ENCODE peak calls at places on chromosomes 6 and 20, in four cellular contexts. J is lower leg skin, A is PC-9, C is cardiac fibroblast. F is an unnamed sample.

GRCh38 chr6:160065200-160065599 is 56.4 kb upstream of the SLC22A1 start:
- DNase-seq in J (no peak), A (no peak), C (no peak), F (no peak)

GRCh38 chr20:19649041-19649440 is 109.0 kb upstream of the RIN2 start:
- DNase-seq in J (no peak), A (no peak), C (no peak), F (no peak)

GRCh38 chr20:41983159-41983558 is 365.0 kb upstream of the CHD6 start:
- DNase-seq in J (no peak), A (no peak), C (no peak), F (no peak)

GRCh38 chr6:11111769-11112437 is 378 bp upstream of the ERVFRD-1 start:
- DNase-seq in J (no peak), A (no peak), C (no peak), F (peak)

GRCh38 chr6:22828179-22829062 is 259.1 kb downstream of the HDGFL1 start:
- DNase-seq in J (no peak), A (peak), C (peak), F (peak)

GRCh38 chr20:49419785-49420184 is 62.7 kb downstream of the KCNB1 start:
- DNase-seq in J (no peak), A (no peak), C (no peak), F (no peak)

GRCh38 chr6:73028124-73028766 is 197.1 kb downstream of the KHDC1L start:
- DNase-seq in J (no peak), A (no peak), C (no peak), F (no peak)

GRCh38 chr20:37359331-37359730 is 13.4 kb downstream of the SRC start:
- DNase-seq in J (no peak), A (no peak), C (no peak), F (no peak)

GRCh38 chr6:5066456-5067093 is 18.6 kb upstream of the PPP1R3G start:
- DNase-seq in J (no peak), A (no peak), C (no peak), F (no peak)

GRCh38 chr6:1613631-1614447 is 4.1 kb downstream of the FOXC1 start:
- DNase-seq in J (peak), A (no peak), C (peak), F (no peak)

GRCh38 chr20:33450867-33451266 is 7.3 kb upstream of the SNTA1 start:
- DNase-seq in J (no peak), A (peak), C (peak), F (no peak)

GRCh38 chr6:121430514-121431460 is 4.7 kb upstream of the GJA1 start:
- DNase-seq in J (no peak), A (no peak), C (peak), F (peak)

GRCh38 chr6:21144928-21145327 is 448.6 kb upstream of the SOX4 start:
- DNase-seq in J (no peak), A (no peak), C (no peak), F (no peak)

GRCh38 chr20:41287327-41287726 is 30.2 kb downstream of the ZHX3 start:
- DNase-seq in J (no peak), A (no peak), C (peak), F (peak)

GRCh38 chr6:127186889-127187288 is 68.4 kb downstream of the RSPO3 start:
- DNase-seq in J (peak), A (no peak), C (peak), F (no peak)

GRCh38 chr6:299050-299980 is 7.0 kb downstream of the DUSP22 start:
- DNase-seq in J (peak), A (no peak), C (no peak), F (peak)

GRCh38 chr20:34581341-34582189 is 23.0 kb downstream of the MAP1LC3A start:
- DNase-seq in J (peak), A (no peak), C (peak), F (peak)

GRCh38 chr6:135655055-135655454 is 157.5 kb upstream of the AHI1 start:
- DNase-seq in J (no peak), A (no peak), C (no peak), F (peak)

GRCh38 chr20:41228858-41229257 is 88.7 kb downstream of the ZHX3 start:
- DNase-seq in J (no peak), A (no peak), C (no peak), F (peak)

GRCh38 chr20:478949-479429 is 16.7 kb upstream of the TBC1D20 start:
- DNase-seq in J (no peak), A (no peak), C (peak), F (peak)

GRCh38 chr20:4342631-4343030 is 327.3 kb upstream of the RNF24 start:
- DNase-seq in J (no peak), A (no peak), C (no peak), F (no peak)

GRCh38 chr6:146381486-146381885 is 162.1 kb upstream of the RAB32 start:
- DNase-seq in J (no peak), A (no peak), C (peak), F (no peak)

GRCh38 chr20:15705975-15706374 is 867.3 kb downstream of the KIF16B start:
- DNase-seq in J (no peak), A (no peak), C (no peak), F (no peak)

GRCh38 chr6:149140137-149140909 is 177.2 kb upstream of the TAB2 start:
- DNase-seq in J (no peak), A (no peak), C (no peak), F (no peak)

GRCh38 chr20:45061244-45061643 is 39.7 kb downstream of the KCNS1 start:
- DNase-seq in J (no peak), A (peak), C (peak), F (peak)

GRCh38 chr20:62716198-62716940 is 7.7 kb downstream of the NTSR1 start:
- DNase-seq in J (no peak), A (no peak), C (peak), F (no peak)

GRCh38 chr6:6723792-6724318 is 135.3 kb downstream of the LY86 start:
- DNase-seq in J (no peak), A (no peak), C (no peak), F (no peak)
- H3K4me3 ChIP-seq in J (no peak), A (no peak), C (no peak), F (no peak)

GRCh38 chr20:50715694-50716093 is 15.7 kb upstream of the PARD6B start:
- DNase-seq in J (peak), A (peak), C (no peak), F (no peak)

GRCh38 chr20:50712771-50713676 is 18.4 kb upstream of the PARD6B start:
- DNase-seq in J (peak), A (no peak), C (no peak), F (no peak)

GRCh38 chr20:50711113-50711825 is 19.9 kb upstream of the RIPOR3 start:
- DNase-seq in J (no peak), A (peak), C (no peak), F (no peak)

GRCh38 chr20:50716518-50716917 is 14.9 kb upstream of the PARD6B start:
- DNase-seq in J (no peak), A (no peak), C (no peak), F (no peak)

GRCh38 chr20:50713677-50714101 is 17.7 kb upstream of the PARD6B start:
- DNase-seq in J (peak), A (no peak), C (peak), F (peak)
- TF ChIP-seq CTCF in J (no peak), A (no peak), C (peak), F (peak)

GRCh38 chr20:58894652-58895051 is 42.1 kb downstream of the GNAS start:
- DNase-seq in J (no peak), A (no peak), C (no peak), F (no peak)
- H3K4me3 ChIP-seq in J (no peak), A (peak), C (no peak), F (peak)

GRCh38 chr20:22438346-22438745 is 146.0 kb downstream of the FOXA2 start:
- DNase-seq in J (no peak), A (no peak), C (no peak), F (no peak)

GRCh38 chr20:22437354-22437753 is 147.0 kb downstream of the FOXA2 start:
- DNase-seq in J (no peak), A (no peak), C (no peak), F (no peak)

GRCh38 chr20:22442318-22442717 is 142.1 kb downstream of the FOXA2 start:
- DNase-seq in J (no peak), A (no peak), C (no peak), F (no peak)

DNA sequence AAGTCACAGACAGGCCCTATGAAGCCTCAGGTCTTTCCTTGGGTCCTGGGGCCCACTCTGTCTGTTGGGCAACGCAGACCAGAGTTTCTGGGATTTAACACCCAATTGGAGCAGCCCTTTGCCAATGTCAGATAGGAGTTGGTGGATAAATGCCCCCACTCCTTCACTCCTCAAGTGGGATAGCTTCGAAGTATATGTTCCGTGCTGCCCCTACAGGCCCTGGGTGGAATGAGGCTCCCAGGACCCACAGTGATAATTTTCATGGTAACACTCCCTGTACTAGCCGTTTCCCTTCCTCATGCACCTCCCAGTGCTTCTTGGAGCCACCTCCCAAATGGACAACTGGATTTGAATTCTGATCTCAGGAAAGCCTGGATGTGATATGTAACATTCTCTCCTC is 145.4 kb downstream of the FOXA2 start:
- DNase-seq in J (no peak), A (no peak), C (no peak), F (no peak)
- TF ChIP-seq CTCF in J (no peak), A (peak), C (peak), F (peak)

GRCh38 chr6:3228046-3228671 is 706 bp upstream of the TUBB2B start:
- DNase-seq in J (peak), A (no peak), C (no peak), F (no peak)
- H3K4me3 ChIP-seq in J (no peak), A (peak), C (no peak), F (no peak)

GRCh38 chr6:132731086-132731485 is 17.2 kb upstream of the VNN1 start:
- DNase-seq in J (no peak), A (peak), C (peak), F (no peak)

GRCh38 chr6:132725947-132726607 is 12.2 kb upstream of the VNN1 start:
- DNase-seq in J (no peak), A (no peak), C (no peak), F (no peak)

GRCh38 chr6:132730560-132730959 is 16.7 kb upstream of the VNN1 start:
- DNase-seq in J (no peak), A (peak), C (peak), F (peak)

GRCh38 chr6:132726608-132726975 is 12.7 kb upstream of the VNN1 start:
- DNase-seq in J (no peak), A (no peak), C (no peak), F (no peak)

DNA sequence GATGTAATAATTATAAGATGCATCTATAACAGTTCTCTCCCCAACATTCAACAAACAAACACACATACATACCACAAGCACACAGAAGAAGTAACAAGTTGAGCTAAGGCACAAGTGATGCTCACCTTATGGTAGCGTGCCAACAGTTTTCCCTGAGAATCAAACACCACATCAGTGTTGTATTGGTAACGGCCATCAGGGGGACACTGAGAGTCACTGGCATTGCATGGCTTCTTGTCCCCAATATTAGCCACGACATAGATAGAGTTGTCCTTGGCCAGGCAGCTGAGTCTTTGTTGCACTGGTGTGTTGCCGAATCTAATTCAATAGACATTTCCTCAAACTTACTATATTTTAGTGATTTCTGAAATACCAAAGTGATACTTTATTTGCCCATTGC is 14.8 kb upstream of the VNN1 start:
- DNase-seq in J (no peak), A (no peak), C (no peak), F (no peak)
- TF ChIP-seq CTCF in J (no peak), A (peak), C (no peak), F (no peak)

DNA sequence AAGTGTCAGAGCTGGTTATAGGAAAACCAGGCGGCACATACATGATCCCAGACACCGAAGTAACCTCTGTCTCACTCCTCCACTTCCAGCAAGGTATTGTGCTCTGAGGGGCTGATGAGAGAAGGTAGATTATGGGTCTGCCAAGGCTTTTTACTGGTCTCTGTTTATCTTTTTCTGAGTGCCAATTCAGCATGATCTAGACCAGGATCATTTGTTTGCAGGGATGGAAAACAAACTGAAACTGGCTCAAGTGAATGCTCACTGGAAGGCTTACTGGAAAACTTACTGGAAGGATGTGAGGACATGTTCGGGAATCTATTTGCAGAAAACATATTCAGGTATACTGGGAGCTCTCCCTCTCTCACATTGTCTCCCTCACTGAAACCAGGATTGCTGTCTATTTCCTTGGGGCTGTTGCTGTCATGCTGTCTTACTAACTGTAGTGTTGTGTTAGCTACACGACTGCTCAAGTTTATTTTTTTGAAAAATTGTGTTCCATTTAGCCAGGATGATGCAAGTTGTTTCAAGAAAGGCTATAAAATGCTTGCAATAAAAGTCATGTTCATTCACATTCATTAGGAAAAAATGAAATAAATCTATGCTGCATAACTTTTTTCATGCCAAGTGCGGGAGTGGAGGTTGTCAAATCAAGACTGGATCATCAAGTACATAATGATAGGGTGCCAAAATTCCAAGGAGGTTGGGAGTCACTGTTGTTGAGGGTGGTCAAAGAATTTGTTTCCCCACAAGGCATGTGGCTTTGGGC is 37.0 kb downstream of the KLHL31 start:
- DNase-seq in J (no peak), A (peak), C (peak), F (peak)
- H3K4me3 ChIP-seq in J (no peak), A (no peak), C (no peak), F (no peak)

F was measured in fibroblast of villous mesenchyme.